ENCODE peak calls at places on chromosomes 4 and X, in seven cellular contexts. One of them, this sample, is unnamed.

GRCh38 chr4:73974352-73974751 is 7.5 kb downstream of the PF4 start:
- DNase-seq in AG08395: no peak
- DNase-seq in LoVo: no peak
- DNase-seq in Ammon's horn: no peak
- DNase-seq in stimulated activated CD4-positive, alpha-beta T cell treated with anti-CD3 and anti-CD28 coated beads, Interleukin-2, amount 100 ng/mL, for 48 hours: no peak
- DNase-seq in CD8-positive, alpha-beta memory T cell: no peak
- DNase-seq in A549: no peak
- DNase-seq in this sample: no peak

GRCh38 chrX:117996408-117996807 is 120.2 kb downstream of the KLHL13 start:
- DNase-seq in AG08395: no peak
- DNase-seq in LoVo: no peak
- DNase-seq in Ammon's horn: no peak
- DNase-seq in stimulated activated CD4-positive, alpha-beta T cell treated with anti-CD3 and anti-CD28 coated beads, Interleukin-2, amount 100 ng/mL, for 48 hours: no peak
- DNase-seq in CD8-positive, alpha-beta memory T cell: no peak
- DNase-seq in A549: no peak
- DNase-seq in this sample: no peak

GRCh38 chr4:10074767-10075105 is 41.9 kb downstream of the WDR1 start:
- DNase-seq in AG08395: peak; percentile 81
- DNase-seq in LoVo: no peak
- DNase-seq in Ammon's horn: peak; percentile 76
- DNase-seq in stimulated activated CD4-positive, alpha-beta T cell treated with anti-CD3 and anti-CD28 coated beads, Interleukin-2, amount 100 ng/mL, for 48 hours: no peak
- DNase-seq in CD8-positive, alpha-beta memory T cell: no peak
- DNase-seq in A549: peak; percentile 45
- DNase-seq in this sample: no peak

GRCh38 chr4:40380647-40381046 is 45.5 kb downstream of the CHRNA9 start:
- DNase-seq in AG08395: no peak
- DNase-seq in LoVo: no peak
- DNase-seq in Ammon's horn: no peak
- DNase-seq in stimulated activated CD4-positive, alpha-beta T cell treated with anti-CD3 and anti-CD28 coated beads, Interleukin-2, amount 100 ng/mL, for 48 hours: no peak
- DNase-seq in CD8-positive, alpha-beta memory T cell: no peak
- DNase-seq in A549: no peak
- DNase-seq in this sample: no peak

GRCh38 chrX:397575-397974 is 10.9 kb upstream of the PPP2R3B start:
- DNase-seq in AG08395: peak; percentile 55
- DNase-seq in LoVo: no peak
- DNase-seq in Ammon's horn: no peak
- DNase-seq in stimulated activated CD4-positive, alpha-beta T cell treated with anti-CD3 and anti-CD28 coated beads, Interleukin-2, amount 100 ng/mL, for 48 hours: no peak
- DNase-seq in CD8-positive, alpha-beta memory T cell: no peak
- DNase-seq in A549: no peak
- DNase-seq in this sample: no peak

GRCh38 chrX:107537815-107538214 is 88.4 kb downstream of the FRMPD3 start:
- DNase-seq in AG08395: peak; percentile 38
- DNase-seq in LoVo: no peak
- DNase-seq in Ammon's horn: peak; percentile 3
- DNase-seq in stimulated activated CD4-positive, alpha-beta T cell treated with anti-CD3 and anti-CD28 coated beads, Interleukin-2, amount 100 ng/mL, for 48 hours: peak; percentile 23
- DNase-seq in CD8-positive, alpha-beta memory T cell: peak; percentile 4
- DNase-seq in A549: peak; percentile 66
- DNase-seq in this sample: peak; percentile 4

GRCh38 chr4:173365359-173365996 is 5.3 kb upstream of the SAP30 start:
- DNase-seq in AG08395: no peak
- DNase-seq in LoVo: no peak
- DNase-seq in Ammon's horn: no peak
- DNase-seq in stimulated activated CD4-positive, alpha-beta T cell treated with anti-CD3 and anti-CD28 coated beads, Interleukin-2, amount 100 ng/mL, for 48 hours: no peak
- DNase-seq in CD8-positive, alpha-beta memory T cell: no peak
- DNase-seq in A549: no peak
- DNase-seq in this sample: no peak

GRCh38 chr4:91065117-91065516 is 937.9 kb downstream of the CCSER1 start:
- DNase-seq in AG08395: no peak
- DNase-seq in LoVo: no peak
- DNase-seq in Ammon's horn: no peak
- DNase-seq in stimulated activated CD4-positive, alpha-beta T cell treated with anti-CD3 and anti-CD28 coated beads, Interleukin-2, amount 100 ng/mL, for 48 hours: no peak
- DNase-seq in CD8-positive, alpha-beta memory T cell: no peak
- DNase-seq in A549: no peak
- DNase-seq in this sample: no peak

GRCh38 chrX:69158166-69159040 is 6.8 kb downstream of the PJA1 start:
- DNase-seq in AG08395: peak; percentile 40
- DNase-seq in LoVo: peak; percentile 35
- DNase-seq in Ammon's horn: no peak
- DNase-seq in stimulated activated CD4-positive, alpha-beta T cell treated with anti-CD3 and anti-CD28 coated beads, Interleukin-2, amount 100 ng/mL, for 48 hours: no peak
- DNase-seq in CD8-positive, alpha-beta memory T cell: no peak
- DNase-seq in A549: peak; percentile 63
- DNase-seq in this sample: no peak

GRCh38 chrX:40173662-40174593 is 76.2 kb upstream of the BCOR start:
- DNase-seq in AG08395: no peak
- DNase-seq in LoVo: no peak
- DNase-seq in Ammon's horn: no peak
- DNase-seq in stimulated activated CD4-positive, alpha-beta T cell treated with anti-CD3 and anti-CD28 coated beads, Interleukin-2, amount 100 ng/mL, for 48 hours: peak; percentile 60
- DNase-seq in CD8-positive, alpha-beta memory T cell: no peak
- DNase-seq in A549: no peak
- DNase-seq in this sample: no peak

GRCh38 chr4:87014284-87014782 is 79.5 kb downstream of the AFF1 start:
- DNase-seq in AG08395: peak; percentile 22
- DNase-seq in LoVo: no peak
- DNase-seq in Ammon's horn: no peak
- DNase-seq in stimulated activated CD4-positive, alpha-beta T cell treated with anti-CD3 and anti-CD28 coated beads, Interleukin-2, amount 100 ng/mL, for 48 hours: no peak
- DNase-seq in CD8-positive, alpha-beta memory T cell: no peak
- DNase-seq in A549: no peak
- DNase-seq in this sample: no peak

GRCh38 chr4:173910911-173911310 is 372.6 kb downstream of the FBXO8 start:
- DNase-seq in AG08395: no peak
- DNase-seq in LoVo: no peak
- DNase-seq in Ammon's horn: no peak
- DNase-seq in stimulated activated CD4-positive, alpha-beta T cell treated with anti-CD3 and anti-CD28 coated beads, Interleukin-2, amount 100 ng/mL, for 48 hours: no peak
- DNase-seq in CD8-positive, alpha-beta memory T cell: no peak
- DNase-seq in A549: no peak
- DNase-seq in this sample: no peak

GRCh38 chr4:106314960-106315359 is 1.0 kb downstream of the TBCK start:
- DNase-seq in AG08395: no peak
- DNase-seq in LoVo: no peak
- DNase-seq in Ammon's horn: no peak
- DNase-seq in stimulated activated CD4-positive, alpha-beta T cell treated with anti-CD3 and anti-CD28 coated beads, Interleukin-2, amount 100 ng/mL, for 48 hours: no peak
- DNase-seq in CD8-positive, alpha-beta memory T cell: no peak
- DNase-seq in A549: no peak
- DNase-seq in this sample: no peak

GRCh38 chr4:177177446-177178160 is 132.1 kb upstream of the NEIL3 start:
- DNase-seq in AG08395: peak; percentile 46
- DNase-seq in LoVo: no peak
- DNase-seq in Ammon's horn: no peak
- DNase-seq in stimulated activated CD4-positive, alpha-beta T cell treated with anti-CD3 and anti-CD28 coated beads, Interleukin-2, amount 100 ng/mL, for 48 hours: no peak
- DNase-seq in CD8-positive, alpha-beta memory T cell: no peak
- DNase-seq in A549: no peak
- DNase-seq in this sample: no peak

GRCh38 chrX:23515028-23515427 is 152.3 kb upstream of the PRDX4 start:
- DNase-seq in AG08395: no peak
- DNase-seq in LoVo: no peak
- DNase-seq in Ammon's horn: no peak
- DNase-seq in stimulated activated CD4-positive, alpha-beta T cell treated with anti-CD3 and anti-CD28 coated beads, Interleukin-2, amount 100 ng/mL, for 48 hours: no peak
- DNase-seq in CD8-positive, alpha-beta memory T cell: no peak
- DNase-seq in A549: no peak
- DNase-seq in this sample: no peak